ENCODE peak calls at places on chromosome 20, in nine cellular contexts. One of them, this sample, is unnamed.

GRCh38 chr20:25014816-25015215 is 22.3 kb upstream of the APMAP start:
- DNase-seq in neural progenitor cell: no peak
- DNase-seq in ovary: no peak
- DNase-seq in substantia nigra: no peak
- DNase-seq in ascending aorta: no peak
- DNase-seq in endodermal cell: peak; percentile 41
- DNase-seq in Karpas-422: no peak
- DNase-seq in upper lobe of right lung: no peak
- DNase-seq in body of pancreas: peak; percentile 13
- DNase-seq in this sample: no peak

GRCh38 chr20:47926731-47927130 is 141.4 kb upstream of the SULF2 start:
- DNase-seq in neural progenitor cell: no peak
- DNase-seq in ovary: no peak
- DNase-seq in substantia nigra: no peak
- DNase-seq in ascending aorta: no peak
- DNase-seq in endodermal cell: no peak
- DNase-seq in Karpas-422: peak; percentile 47
- DNase-seq in upper lobe of right lung: no peak
- DNase-seq in body of pancreas: no peak
- DNase-seq in this sample: no peak

GRCh38 chr20:29300579-29301551 is 1956.6 kb upstream of the DEFB115 start:
- DNase-seq in neural progenitor cell: no peak
- DNase-seq in ovary: no peak
- DNase-seq in substantia nigra: no peak
- DNase-seq in ascending aorta: no peak
- DNase-seq in endodermal cell: no peak
- DNase-seq in Karpas-422: no peak
- DNase-seq in upper lobe of right lung: peak; percentile 63
- DNase-seq in body of pancreas: no peak
- DNase-seq in this sample: no peak

GRCh38 chr20:22701679-22702308 is 117.4 kb upstream of the FOXA2 start:
- DNase-seq in neural progenitor cell: no peak
- DNase-seq in ovary: no peak
- DNase-seq in substantia nigra: no peak
- DNase-seq in ascending aorta: no peak
- DNase-seq in endodermal cell: no peak
- DNase-seq in Karpas-422: no peak
- DNase-seq in upper lobe of right lung: no peak
- DNase-seq in body of pancreas: no peak
- DNase-seq in this sample: no peak

GRCh38 chr20:19886666-19887288 is 128.7 kb downstream of the RIN2 start:
- DNase-seq in neural progenitor cell: peak; percentile 16
- DNase-seq in ovary: no peak
- DNase-seq in substantia nigra: no peak
- DNase-seq in ascending aorta: no peak
- DNase-seq in endodermal cell: peak; percentile 49
- DNase-seq in Karpas-422: no peak
- DNase-seq in upper lobe of right lung: no peak
- DNase-seq in body of pancreas: no peak
- DNase-seq in this sample: no peak

GRCh38 chr20:4957939-4958362 is 43.4 kb downstream of the SLC23A2 start:
- DNase-seq in neural progenitor cell: no peak
- DNase-seq in ovary: no peak
- DNase-seq in substantia nigra: no peak
- DNase-seq in ascending aorta: no peak
- DNase-seq in endodermal cell: no peak
- DNase-seq in Karpas-422: peak; percentile 66
- DNase-seq in upper lobe of right lung: no peak
- DNase-seq in body of pancreas: no peak
- DNase-seq in this sample: no peak

GRCh38 chr20:58175836-58176235 is 52.6 kb downstream of the ANKRD60 start:
- DNase-seq in neural progenitor cell: no peak
- DNase-seq in ovary: no peak
- DNase-seq in substantia nigra: no peak
- DNase-seq in ascending aorta: no peak
- DNase-seq in endodermal cell: no peak
- DNase-seq in Karpas-422: no peak
- DNase-seq in upper lobe of right lung: no peak
- DNase-seq in body of pancreas: no peak
- DNase-seq in this sample: no peak

GRCh38 chr20:54295686-54296085 is 87.8 kb downstream of the PFDN4 start:
- DNase-seq in neural progenitor cell: no peak
- DNase-seq in ovary: no peak
- DNase-seq in substantia nigra: no peak
- DNase-seq in ascending aorta: no peak
- DNase-seq in endodermal cell: no peak
- DNase-seq in Karpas-422: no peak
- DNase-seq in upper lobe of right lung: no peak
- DNase-seq in body of pancreas: no peak
- DNase-seq in this sample: no peak

GRCh38 chr20:32157611-32158010 is 48.1 kb downstream of the TM9SF4 start:
- DNase-seq in neural progenitor cell: no peak
- DNase-seq in ovary: no peak
- DNase-seq in substantia nigra: no peak
- DNase-seq in ascending aorta: no peak
- DNase-seq in endodermal cell: no peak
- DNase-seq in Karpas-422: no peak
- DNase-seq in upper lobe of right lung: peak; percentile 46
- DNase-seq in body of pancreas: no peak
- DNase-seq in this sample: no peak

GRCh38 chr20:4164246-4164645 is 148.9 kb upstream of the RNF24 start:
- DNase-seq in neural progenitor cell: no peak
- DNase-seq in ovary: no peak
- DNase-seq in substantia nigra: no peak
- DNase-seq in ascending aorta: no peak
- DNase-seq in endodermal cell: no peak
- DNase-seq in Karpas-422: no peak
- DNase-seq in upper lobe of right lung: no peak
- DNase-seq in body of pancreas: no peak
- DNase-seq in this sample: no peak

GRCh38 chr20:58086763-58087566 is 141.5 kb downstream of the ANKRD60 start:
- DNase-seq in neural progenitor cell: peak; percentile 83
- DNase-seq in ovary: no peak
- DNase-seq in substantia nigra: no peak
- DNase-seq in ascending aorta: no peak
- DNase-seq in endodermal cell: peak; percentile 85
- DNase-seq in Karpas-422: peak; percentile 66
- DNase-seq in upper lobe of right lung: no peak
- DNase-seq in body of pancreas: peak; percentile 20
- DNase-seq in this sample: no peak

GRCh38 chr20:53643031-53643832 is 49.6 kb upstream of the ZNF217 start:
- DNase-seq in neural progenitor cell: no peak
- DNase-seq in ovary: no peak
- DNase-seq in substantia nigra: no peak
- DNase-seq in ascending aorta: no peak
- DNase-seq in endodermal cell: no peak
- DNase-seq in Karpas-422: no peak
- DNase-seq in upper lobe of right lung: no peak
- DNase-seq in body of pancreas: peak; percentile 50
- DNase-seq in this sample: no peak

GRCh38 chr20:3106658-3107463 is 22.3 kb upstream of the AVP start:
- DNase-seq in neural progenitor cell: peak; percentile 69
- DNase-seq in ovary: no peak
- DNase-seq in substantia nigra: no peak
- DNase-seq in ascending aorta: no peak
- DNase-seq in endodermal cell: peak; percentile 61
- DNase-seq in Karpas-422: no peak
- DNase-seq in upper lobe of right lung: no peak
- DNase-seq in body of pancreas: no peak
- DNase-seq in this sample: no peak

GRCh38 chr20:59204201-59204894 is 40.7 kb downstream of the ZNF831 start:
- DNase-seq in neural progenitor cell: no peak
- DNase-seq in ovary: no peak
- DNase-seq in substantia nigra: peak; percentile 6
- DNase-seq in ascending aorta: no peak
- DNase-seq in endodermal cell: peak; percentile 59
- DNase-seq in Karpas-422: no peak
- DNase-seq in upper lobe of right lung: no peak
- DNase-seq in body of pancreas: no peak
- DNase-seq in this sample: no peak

GRCh38 chr20:52975024-52975732 is 3.0 kb downstream of the TSHZ2 start:
- DNase-seq in neural progenitor cell: no peak
- DNase-seq in ovary: peak; percentile 47
- DNase-seq in substantia nigra: no peak
- DNase-seq in ascending aorta: no peak
- DNase-seq in endodermal cell: no peak
- DNase-seq in Karpas-422: no peak
- DNase-seq in upper lobe of right lung: no peak
- DNase-seq in body of pancreas: no peak
- DNase-seq in this sample: no peak

GRCh38 chr20:5887386-5887785 is 62.9 kb downstream of the TRMT6 start:
- DNase-seq in neural progenitor cell: no peak
- DNase-seq in ovary: no peak
- DNase-seq in substantia nigra: no peak
- DNase-seq in ascending aorta: no peak
- DNase-seq in endodermal cell: no peak
- DNase-seq in Karpas-422: no peak
- DNase-seq in upper lobe of right lung: no peak
- DNase-seq in body of pancreas: no peak
- DNase-seq in this sample: no peak

GRCh38 chr20:33689973-33690372 is 3.8 kb upstream of the E2F1 start:
- DNase-seq in neural progenitor cell: no peak
- DNase-seq in ovary: peak; percentile 56
- DNase-seq in substantia nigra: peak; percentile 27
- DNase-seq in ascending aorta: no peak
- DNase-seq in endodermal cell: no peak
- DNase-seq in Karpas-422: no peak
- DNase-seq in upper lobe of right lung: no peak
- DNase-seq in body of pancreas: no peak
- DNase-seq in this sample: no peak

GRCh38 chr20:21125072-21125848 is 622 bp upstream of the KIZ start:
- DNase-seq in neural progenitor cell: peak; percentile 72
- DNase-seq in ovary: peak; percentile 31
- DNase-seq in substantia nigra: peak; percentile 30
- DNase-seq in ascending aorta: no peak
- DNase-seq in endodermal cell: no peak
- DNase-seq in Karpas-422: no peak
- DNase-seq in upper lobe of right lung: no peak
- DNase-seq in body of pancreas: peak; percentile 53
- DNase-seq in this sample: no peak

GRCh38 chr20:46364670-46365482 is 41.5 kb downstream of the ELMO2 start:
- DNase-seq in neural progenitor cell: no peak
- DNase-seq in ovary: no peak
- DNase-seq in substantia nigra: peak; percentile 47
- DNase-seq in ascending aorta: no peak
- DNase-seq in endodermal cell: no peak
- DNase-seq in Karpas-422: no peak
- DNase-seq in upper lobe of right lung: no peak
- DNase-seq in body of pancreas: no peak
- DNase-seq in this sample: no peak

GRCh38 chr20:3080939-3081388 is 3.6 kb downstream of the AVP start:
- DNase-seq in neural progenitor cell: no peak
- DNase-seq in ovary: peak; percentile 62
- DNase-seq in substantia nigra: peak; percentile 35
- DNase-seq in ascending aorta: peak; percentile 18
- DNase-seq in endodermal cell: no peak
- DNase-seq in Karpas-422: no peak
- DNase-seq in upper lobe of right lung: no peak
- DNase-seq in body of pancreas: peak; percentile 24
- DNase-seq in this sample: no peak

GRCh38 chr20:37316116-37316774 is 26.8 kb downstream of the MANBAL start:
- DNase-seq in neural progenitor cell: peak; percentile 27
- DNase-seq in ovary: no peak
- DNase-seq in substantia nigra: no peak
- DNase-seq in ascending aorta: no peak
- DNase-seq in endodermal cell: no peak
- DNase-seq in Karpas-422: peak; percentile 74
- DNase-seq in upper lobe of right lung: no peak
- DNase-seq in body of pancreas: no peak
- DNase-seq in this sample: no peak
- H3K27ac ChIP-seq in neural progenitor cell: peak overlapping the region; percentile 38
- H3K27ac ChIP-seq in ovary: peak overlapping the region; percentile 89
- H3K27ac ChIP-seq in substantia nigra: no peak overlapping the region
- H3K27ac ChIP-seq in ascending aorta: peak overlapping the region; percentile 95
- H3K27ac ChIP-seq in endodermal cell: peak overlapping the region; percentile 6
- H3K27ac ChIP-seq in Karpas-422: peak overlapping the region; percentile 82
- H3K27ac ChIP-seq in upper lobe of right lung: peak overlapping the region; percentile 78
- H3K27ac ChIP-seq in body of pancreas: no peak overlapping the region
- H3K27ac ChIP-seq in this sample: no peak overlapping the region

DNA sequence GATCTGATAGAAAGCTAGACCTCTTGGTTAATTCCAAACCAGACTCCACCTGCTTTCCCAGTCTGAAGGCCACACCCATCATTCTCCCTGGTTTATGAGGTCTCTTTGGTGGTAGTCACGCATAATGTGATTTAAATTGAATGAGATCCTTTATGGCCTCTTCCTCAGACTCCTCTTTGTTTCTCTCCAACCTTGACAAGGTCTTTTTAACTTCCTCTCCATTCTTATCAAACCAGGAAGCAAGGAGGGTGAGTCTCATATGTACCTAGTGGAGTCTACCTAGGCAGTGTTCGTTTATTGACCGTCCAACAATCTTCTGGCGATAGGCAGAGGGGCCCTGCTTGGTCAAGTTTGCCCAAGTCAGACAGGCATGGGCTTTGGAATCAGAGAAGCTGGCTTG is 184.2 kb upstream of the LAMP5 start:
- DNase-seq in neural progenitor cell: no peak
- DNase-seq in ovary: no peak
- DNase-seq in substantia nigra: no peak
- DNase-seq in ascending aorta: no peak
- DNase-seq in endodermal cell: no peak
- DNase-seq in Karpas-422: no peak
- DNase-seq in upper lobe of right lung: no peak
- DNase-seq in body of pancreas: no peak
- DNase-seq in this sample: no peak
- H3K27ac ChIP-seq in neural progenitor cell: no peak overlapping the region
- H3K27ac ChIP-seq in ovary: no peak overlapping the region
- H3K27ac ChIP-seq in substantia nigra: no peak overlapping the region
- H3K27ac ChIP-seq in ascending aorta: no peak overlapping the region
- H3K27ac ChIP-seq in endodermal cell: peak overlapping the region; percentile 9
- H3K27ac ChIP-seq in Karpas-422: no peak overlapping the region
- H3K27ac ChIP-seq in upper lobe of right lung: no peak overlapping the region
- H3K27ac ChIP-seq in body of pancreas: no peak overlapping the region
- H3K27ac ChIP-seq in this sample: no peak overlapping the region

GRCh38 chr20:10077081-10077471 is 42.3 kb downstream of the ANKEF1 start:
- DNase-seq in neural progenitor cell: peak; percentile 36
- DNase-seq in ovary: no peak
- DNase-seq in substantia nigra: no peak
- DNase-seq in ascending aorta: no peak
- DNase-seq in endodermal cell: peak; percentile 87
- DNase-seq in Karpas-422: peak; percentile 74
- DNase-seq in upper lobe of right lung: no peak
- DNase-seq in body of pancreas: peak; percentile 21
- DNase-seq in this sample: no peak
- H3K27ac ChIP-seq in neural progenitor cell: no peak overlapping the region
- H3K27ac ChIP-seq in ovary: no peak overlapping the region
- H3K27ac ChIP-seq in substantia nigra: no peak overlapping the region
- H3K27ac ChIP-seq in ascending aorta: peak overlapping the region; percentile 40
- H3K27ac ChIP-seq in endodermal cell: no peak overlapping the region
- H3K27ac ChIP-seq in Karpas-422: no peak overlapping the region
- H3K27ac ChIP-seq in upper lobe of right lung: peak overlapping the region; percentile 12
- H3K27ac ChIP-seq in body of pancreas: peak overlapping the region; percentile 76
- H3K27ac ChIP-seq in this sample: no peak overlapping the region

DNA sequence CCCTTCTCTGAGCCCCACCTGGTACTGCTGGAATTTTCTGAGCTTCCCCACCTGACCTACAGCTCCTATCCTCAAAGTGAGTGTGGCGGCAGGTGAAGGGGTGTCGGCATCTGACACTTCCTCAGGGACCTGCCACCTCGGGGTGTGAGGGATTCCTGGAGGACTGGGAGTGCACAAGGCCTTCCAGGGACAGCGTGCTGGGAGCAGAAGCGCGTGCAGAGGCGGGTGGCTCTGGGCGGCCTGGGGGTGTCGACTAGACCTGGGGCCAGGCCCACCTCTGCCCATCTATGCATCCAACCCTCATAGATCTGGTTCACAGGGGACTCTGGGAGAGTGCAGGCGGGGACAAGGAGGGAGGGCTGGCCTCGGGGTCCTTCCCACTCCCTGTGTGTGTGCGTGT is 7.8 kb downstream of the DLGAP4 start:
- DNase-seq in neural progenitor cell: no peak
- DNase-seq in ovary: no peak
- DNase-seq in substantia nigra: no peak
- DNase-seq in ascending aorta: no peak
- DNase-seq in endodermal cell: peak; percentile 43
- DNase-seq in Karpas-422: no peak
- DNase-seq in upper lobe of right lung: peak; percentile 48
- DNase-seq in body of pancreas: no peak
- DNase-seq in this sample: no peak
- H3K27ac ChIP-seq in neural progenitor cell: no peak overlapping the region
- H3K27ac ChIP-seq in ovary: no peak overlapping the region
- H3K27ac ChIP-seq in substantia nigra: no peak overlapping the region
- H3K27ac ChIP-seq in ascending aorta: no peak overlapping the region
- H3K27ac ChIP-seq in endodermal cell: no peak overlapping the region
- H3K27ac ChIP-seq in Karpas-422: no peak overlapping the region
- H3K27ac ChIP-seq in upper lobe of right lung: no peak overlapping the region
- H3K27ac ChIP-seq in body of pancreas: no peak overlapping the region
- H3K27ac ChIP-seq in this sample: no peak overlapping the region

This sample was measured in AG04450.